ENCODE peak calls at places on chromosomes 6 and 20, in five cellular contexts. V is DMS 273 treated with DMSO at 0.1 percent for 48 hours, Q is AG09309, T is smooth muscle cell of the brain vasculature, K is fibroblast of pulmonary artery. B is an unnamed sample.

GRCh38 chr6:144411506-144412165 is 126.5 kb downstream of the UTRN start:
- DNase-seq in V (no peak), Q (no peak), T (no peak), K (no peak), B (peak)

GRCh38 chr20:584375-585301 is 25.5 kb downstream of the TCF15 start:
- DNase-seq in V (no peak), Q (no peak), T (no peak), K (no peak), B (no peak)

GRCh38 chr6:142642651-142643050 is 302.3 kb downstream of the HIVEP2 start:
- DNase-seq in V (no peak), Q (no peak), T (no peak), K (no peak), B (no peak)

GRCh38 chr6:48560408-48560807 is 449.4 kb upstream of the PTCHD4 start:
- DNase-seq in V (no peak), Q (no peak), T (peak), K (peak), B (peak)

GRCh38 chr6:119575721-119576120 is 226.2 kb upstream of the MAN1A1 start:
- DNase-seq in V (no peak), Q (peak), T (no peak), K (peak), B (peak)

GRCh38 chr6:83459663-83460062 is 28.8 kb upstream of the ME1 start:
- DNase-seq in V (no peak), Q (no peak), T (no peak), K (no peak), B (no peak)

GRCh38 chr6:163291622-163292021 is 122.9 kb upstream of the QKI start:
- DNase-seq in V (no peak), Q (no peak), T (no peak), K (peak), B (no peak)

GRCh38 chr6:125277838-125278237 is 23.9 kb downstream of the HDDC2 start:
- DNase-seq in V (no peak), Q (no peak), T (no peak), K (no peak), B (no peak)

GRCh38 chr20:58478141-58478805 is 36.9 kb downstream of the APCDD1L start:
- DNase-seq in V (no peak), Q (no peak), T (no peak), K (no peak), B (no peak)

GRCh38 chr20:17504898-17505663 is 26.1 kb downstream of the BFSP1 start:
- DNase-seq in V (no peak), Q (no peak), T (peak), K (peak), B (peak)

GRCh38 chr6:48689498-48689897 is 578.5 kb upstream of the PTCHD4 start:
- DNase-seq in V (no peak), Q (no peak), T (no peak), K (no peak), B (no peak)

GRCh38 chr6:140001851-140002301 is 627.4 kb upstream of the CITED2 start:
- DNase-seq in V (no peak), Q (no peak), T (no peak), K (no peak), B (peak)

GRCh38 chr20:38165089-38165965 is at the start of gene TGM2:
- DNase-seq in V (no peak), Q (no peak), T (no peak), K (peak), B (peak)

GRCh38 chr6:140909620-140910019 is 1223.1 kb upstream of the GJE1 start:
- DNase-seq in V (no peak), Q (no peak), T (no peak), K (no peak), B (peak)

GRCh38 chr20:40958598-40958997 is 70.0 kb upstream of the TOP1 start:
- DNase-seq in V (no peak), Q (no peak), T (no peak), K (no peak), B (no peak)

GRCh38 chr20:18314786-18315406 is 26.6 kb downstream of the ZNF133 start:
- DNase-seq in V (no peak), Q (peak), T (no peak), K (peak), B (peak)

GRCh38 chr6:154596701-154597100 is 86.2 kb upstream of the CNKSR3 start:
- DNase-seq in V (no peak), Q (no peak), T (no peak), K (no peak), B (no peak)

GRCh38 chr20:36070451-36070850 is 84.1 kb upstream of the EPB41L1 start:
- DNase-seq in V (no peak), Q (no peak), T (no peak), K (no peak), B (no peak)

GRCh38 chr20:10228330-10228729 is 9.7 kb downstream of the SNAP25 start:
- DNase-seq in V (no peak), Q (no peak), T (no peak), K (no peak), B (no peak)

GRCh38 chr20:22512911-22513489 is 71.4 kb downstream of the FOXA2 start:
- DNase-seq in V (no peak), Q (no peak), T (no peak), K (no peak), B (no peak)

GRCh38 chr6:125843593-125843992 is 52.8 kb downstream of the NCOA7 start:
- DNase-seq in V (no peak), Q (no peak), T (no peak), K (no peak), B (no peak)

GRCh38 chr6:152952866-152953509 is 29.9 kb downstream of the FBXO5 start:
- DNase-seq in V (no peak), Q (no peak), T (peak), K (peak), B (peak)

B was measured in fibroblast of lung.